ENCODE peak calls at places on chromosomes 3 and 15, in seven cellular contexts. W is fibroblast of mammary gland; S is cardiac muscle cell; T is stimulated activated naive CD8-positive, alpha-beta T cell treated with anti-CD3 and anti-CD28 coated beads, Interleukin-15, amount 100 ng/mL, for 72 hours; Z is stimulated activated CD4-positive, alpha-beta T cell treated with anti-CD3 and anti-CD28 coated beads, Interleukin-4, amount 100 ng/mL, for 48 hours; X is DMS153; O is T-cell. V is an unnamed sample.

GRCh38 chr3:134366928-134367352 is 7.3 kb downstream of the AMOTL2 start:
- DNase-seq in W (no peak), S (no peak), T (no peak), Z (no peak), X (no peak), O (no peak), V (no peak)

GRCh38 chr3:42265059-42265991 is 660 bp downstream of the CCK start:
- DNase-seq in W (peak; percentile 28), S (no peak), T (no peak), Z (no peak), X (no peak), O (no peak), V (no peak)

GRCh38 chr3:184441202-184441900 is 61.5 kb downstream of the CHRD start:
- DNase-seq in W (no peak), S (no peak), T (no peak), Z (no peak), X (no peak), O (no peak), V (no peak)

GRCh38 chr3:123258811-123259420 is 57.2 kb downstream of the SEC22A start:
- DNase-seq in W (peak; percentile 69), S (peak; percentile 80), T (no peak), Z (no peak), X (peak; percentile 34), O (no peak), V (peak; percentile 9)

GRCh38 chr3:10945683-10946287 is 46.8 kb upstream of the SLC6A1 start:
- DNase-seq in W (peak; percentile 47), S (peak; percentile 65), T (peak; percentile 53), Z (peak; percentile 36), X (no peak), O (no peak), V (no peak)

GRCh38 chr15:85112997-85113396 is 131.3 kb downstream of the PDE8A start:
- DNase-seq in W (no peak), S (no peak), T (no peak), Z (no peak), X (no peak), O (no peak), V (no peak)

GRCh38 chr3:184944221-184944620 is 132.3 kb downstream of the VPS8 start:
- DNase-seq in W (no peak), S (no peak), T (no peak), Z (no peak), X (no peak), O (no peak), V (no peak)

GRCh38 chr3:16448691-16449090 is 64.8 kb downstream of the RFTN1 start:
- DNase-seq in W (peak; percentile 97), S (peak; percentile 89), T (peak; percentile 44), Z (peak; percentile 51), X (no peak), O (no peak), V (no peak)

GRCh38 chr15:101637549-101638318 is 14.4 kb downstream of the TM2D3 start:
- DNase-seq in W (no peak), S (no peak), T (no peak), Z (no peak), X (no peak), O (no peak), V (no peak)

GRCh38 chr3:149964296-149964695 is 6.4 kb downstream of the PFN2 start:
- DNase-seq in W (no peak), S (peak; percentile 80), T (no peak), Z (no peak), X (no peak), O (no peak), V (no peak)

GRCh38 chr3:56468184-56469106 is at the start of gene ERC2:
- DNase-seq in W (peak; percentile 4), S (peak; percentile 45), T (no peak), Z (no peak), X (no peak), O (no peak), V (no peak)

GRCh38 chr3:182618981-182619591 is 174.2 kb upstream of the ATP11B start:
- DNase-seq in W (peak; percentile 26), S (no peak), T (no peak), Z (no peak), X (peak; percentile 75), O (no peak), V (no peak)

GRCh38 chr3:12303532-12303931 is 14.7 kb downstream of the PPARG start:
- DNase-seq in W (peak; percentile 99), S (peak; percentile 86), T (no peak), Z (no peak), X (no peak), O (no peak), V (no peak)

GRCh38 chr3:135895106-135895733 is 70.3 kb upstream of the PPP2R3A start:
- DNase-seq in W (peak; percentile 89), S (peak; percentile 84), T (peak; percentile 21), Z (peak; percentile 37), X (peak; percentile 58), O (no peak), V (no peak)

GRCh38 chr3:128794788-128795649 is 69.0 kb downstream of the RAB7A start:
- DNase-seq in W (peak; percentile 69), S (peak; percentile 73), T (peak; percentile 72), Z (peak; percentile 54), X (peak; percentile 31), O (peak; percentile 34), V (peak; percentile 75)

GRCh38 chr3:187838016-187838535 is 92.8 kb upstream of the BCL6 start:
- DNase-seq in W (no peak), S (no peak), T (no peak), Z (no peak), X (no peak), O (no peak), V (no peak)

GRCh38 chr3:43951813-43952212 is 261.1 kb downstream of the ABHD5 start:
- DNase-seq in W (no peak), S (no peak), T (no peak), Z (no peak), X (peak; percentile 49), O (no peak), V (no peak)

GRCh38 chr15:57607570-57608000 is 15.9 kb downstream of the MYZAP start:
- DNase-seq in W (peak; percentile 71), S (peak; percentile 57), T (no peak), Z (no peak), X (no peak), O (no peak), V (no peak)

GRCh38 chr3:177603137-177603603 is 405.9 kb upstream of the TBL1XR1 start:
- DNase-seq in W (no peak), S (peak; percentile 31), T (no peak), Z (no peak), X (no peak), O (no peak), V (no peak)

GRCh38 chr3:193508108-193508507 is 46.6 kb downstream of the ATP13A4 start:
- DNase-seq in W (no peak), S (no peak), T (no peak), Z (no peak), X (no peak), O (no peak), V (no peak)

GRCh38 chr3:101182734-101183133 is 137.6 kb downstream of the IMPG2 start:
- DNase-seq in W (peak; percentile 61), S (peak; percentile 79), T (no peak), Z (no peak), X (no peak), O (no peak), V (no peak)

GRCh38 chr3:171606151-171606751 is 146.0 kb upstream of the TNIK start:
- DNase-seq in W (peak; percentile 36), S (peak; percentile 85), T (no peak), Z (no peak), X (no peak), O (no peak), V (no peak)

GRCh38 chr15:100926258-100926657 is 7.1 kb downstream of the LRRK1 start:
- DNase-seq in W (no peak), S (no peak), T (no peak), Z (no peak), X (no peak), O (no peak), V (no peak)

GRCh38 chr3:171876651-171877272 is 33.6 kb downstream of the TMEM212 start:
- DNase-seq in W (peak; percentile 98), S (peak; percentile 97), T (no peak), Z (no peak), X (no peak), O (no peak), V (no peak)

GRCh38 chr3:42780398-42780797 is 7.3 kb upstream of the CCDC13 start:
- DNase-seq in W (no peak), S (no peak), T (no peak), Z (no peak), X (no peak), O (no peak), V (no peak)

V was measured in CD4-positive, alpha-beta memory T cell.